ENCODE peak calls at places on chromosomes 12 and 14, in four cellular contexts. O is aorta, Y is MG63, S is sigmoid colon. D is an unnamed sample. For H3K9me3, the result is how much of the 10 kb centered on the place peaks cover.

GRCh38 chr14:92426237-92426636 is 87.3 kb upstream of the RIN3 start:
- DNase-seq in O (no peak), Y (peak), S (no peak), D (no peak)

GRCh38 chr12:76249501-76249900 is 98.7 kb downstream of the BBS10 start:
- DNase-seq in S (no peak), O (no peak), Y (no peak), D (no peak)

GRCh38 chr12:100141998-100142850 is 450 bp downstream of the BLTP3B start:
- DNase-seq in O (peak), S (peak), Y (peak), D (peak)

GRCh38 chr14:103728721-103729120 is 13.1 kb downstream of the ZFYVE21 start:
- DNase-seq in S (no peak), Y (no peak), O (no peak), D (no peak)

GRCh38 chr12:57764662-57765002 is 2.2 kb downstream of the CYP27B1 start:
- DNase-seq in O (no peak), S (no peak), Y (no peak), D (no peak)

GRCh38 chr14:74952697-74953484 is 2.5 kb downstream of the PGF start:
- DNase-seq in S (no peak), O (peak), Y (no peak), D (no peak)

GRCh38 chr12:4275869-4276253 is 2.3 kb downstream of the CCND2 start:
- DNase-seq in S (peak), Y (no peak), O (no peak), D (no peak)

GRCh38 chr12:76962099-76962498 is 83.3 kb upstream of the CSRP2 start:
- DNase-seq in Y (no peak), O (no peak), S (no peak), D (no peak)

GRCh38 chr12:109833307-109834189 is at the start of gene TRPV4:
- DNase-seq in S (no peak), O (no peak), Y (peak), D (peak)

GRCh38 chr12:3177778-3178435 is 100.7 kb downstream of the TSPAN9 start:
- DNase-seq in Y (no peak), O (peak), S (no peak), D (no peak)
- H3K9me3 ChIP-seq in Y (under half), O (under half), S (under half), D (under half)

GRCh38 chr12:34387711-34388635 is 365.7 kb downstream of the ALG10 start:
- DNase-seq in O (no peak), S (peak), Y (no peak), D (no peak)
- H3K9me3 ChIP-seq in O (under half), S (under half), Y (under half), D (under half)

GRCh38 chr12:133165776-133166175 is 15.5 kb upstream of the ZNF268 start:
- DNase-seq in Y (no peak), O (no peak), S (no peak), D (no peak)
- H3K9me3 ChIP-seq in Y (under half), O (under half), S (under half), D (under half)

DNA sequence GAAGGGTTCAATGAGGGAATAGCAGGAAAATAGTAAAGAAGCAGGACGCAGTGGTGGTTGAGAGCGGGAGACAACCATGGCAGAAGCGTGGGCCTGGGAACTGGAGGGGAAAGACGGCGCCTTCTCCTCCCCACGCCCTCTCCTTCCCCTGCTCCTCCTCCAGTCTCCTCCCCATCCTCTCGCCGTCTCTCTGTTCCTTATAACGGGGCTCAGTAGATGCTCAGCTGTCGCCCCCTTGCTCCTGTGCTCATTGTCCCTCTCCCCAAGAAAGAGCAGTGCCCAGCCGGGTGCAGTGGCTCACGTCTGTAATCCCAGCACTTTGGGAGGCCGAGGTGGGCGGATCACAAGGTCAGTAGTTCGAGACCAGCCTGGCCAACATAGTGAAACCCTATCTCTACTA is 142.0 kb downstream of the BCL11B start:
- DNase-seq in O (peak), Y (no peak), S (peak), D (no peak)
- H3K9me3 ChIP-seq in O (under half), Y (under half), S (under half), D (under half)